ENCODE peak calls at places on chromosomes 12 and 14, in ten cellular contexts. B is neural crest cell; Y is hypothalamus; D is NCI-H1417; X is nucleus accumbens; J is right atrium auricular region; N is NCI-H2171 treated with DMSO at 0.1 percent for 48 hours; F is stimulated activated CD8-positive, alpha-beta memory T cell treated with anti-CD3 and anti-CD28 coated beads, Interleukin-15, amount 100 ng/mL, for 24 hours; E is HEK293T; Z is iPS-NIHi11. L is an unnamed sample.

GRCh38 chr12:13223176-13223806 is 26.8 kb downstream of the EMP1 start:
- DNase-seq in B (no peak), Y (no peak), D (peak; percentile 62), X (no peak), J (peak; percentile 52), N (peak; percentile 46), F (no peak), E (no peak), Z (no peak), L (no peak)

GRCh38 chr12:121579190-121579791 is 1.5 kb downstream of the KDM2B start:
- DNase-seq in B (peak; percentile 9), Y (peak; percentile 7), D (peak; percentile 73), X (no peak), J (no peak), N (peak; percentile 23), F (no peak), E (peak; percentile 35), Z (peak; percentile 32), L (no peak)

GRCh38 chr14:100070310-100070709 is 5.1 kb downstream of the EVL start:
- DNase-seq in B (no peak), Y (no peak), D (no peak), X (no peak), J (no peak), N (no peak), F (no peak), E (no peak), Z (no peak), L (no peak)

GRCh38 chr14:53949201-53949600 is 7.4 kb downstream of the BMP4 start:
- DNase-seq in B (no peak), Y (no peak), D (no peak), X (no peak), J (no peak), N (no peak), F (no peak), E (no peak), Z (no peak), L (no peak)

GRCh38 chr12:57370696-57371095 is 60.1 kb downstream of the R3HDM2 start:
- DNase-seq in B (no peak), Y (no peak), D (no peak), X (no peak), J (no peak), N (no peak), F (no peak), E (no peak), Z (no peak), L (no peak)

GRCh38 chr14:105945891-105946290 is 419.5 kb downstream of the TMEM121 start:
- DNase-seq in B (no peak), Y (no peak), D (peak; percentile 47), X (no peak), J (peak; percentile 54), N (peak; percentile 26), F (no peak), E (no peak), Z (no peak), L (no peak)

GRCh38 chr14:22047105-22047504 is 373.5 kb upstream of the OR4E1 start:
- DNase-seq in B (peak; percentile 5), Y (peak; percentile 16), D (no peak), X (no peak), J (no peak), N (peak; percentile 56), F (no peak), E (peak; percentile 47), Z (peak; percentile 53), L (no peak)

GRCh38 chr12:122449317-122449716 is 26.8 kb upstream of the CLIP1 start:
- DNase-seq in B (no peak), Y (no peak), D (no peak), X (no peak), J (no peak), N (no peak), F (no peak), E (no peak), Z (no peak), L (no peak)

GRCh38 chr14:102508410-102508773 is 1.2 kb downstream of the ANKRD9 start:
- DNase-seq in B (no peak), Y (no peak), D (peak; percentile 38), X (no peak), J (no peak), N (no peak), F (no peak), E (peak; percentile 31), Z (no peak), L (no peak)

GRCh38 chr14:59632381-59632780 is 55.8 kb upstream of the CCDC175 start:
- DNase-seq in B (peak; percentile 35), Y (no peak), D (no peak), X (no peak), J (no peak), N (no peak), F (no peak), E (peak; percentile 63), Z (peak; percentile 61), L (no peak)

GRCh38 chr12:50351120-50352043 is 45.0 kb downstream of the FAM186A start:
- DNase-seq in B (no peak), Y (no peak), D (peak; percentile 25), X (no peak), J (no peak), N (no peak), F (no peak), E (peak; percentile 21), Z (peak; percentile 78), L (peak; percentile 69)

GRCh38 chr12:14367097-14367661 is 1.7 kb downstream of the ATF7IP start:
- DNase-seq in B (no peak), Y (no peak), D (peak; percentile 26), X (no peak), J (no peak), N (no peak), F (no peak), E (no peak), Z (no peak), L (no peak)

GRCh38 chr12:114444422-114445279 is 38.7 kb upstream of the TBX5 start:
- DNase-seq in B (no peak), Y (no peak), D (no peak), X (no peak), J (no peak), N (no peak), F (no peak), E (no peak), Z (no peak), L (no peak)